ENCODE peak calls at places on chromosomes 12 and 14, in seven cellular contexts. V is Right ventricle myocardium superior, P is heart right ventricle, S is non-pigmented ciliary epithelial cell, B is astrocyte of the spinal cord, U is tibial artery, R is nephron progenitor cell. D is an unnamed sample.

GRCh38 chr14:29536886-29537511 is 390.6 kb downstream of the PRKD1 start:
- DNase-seq in P (no peak), R (no peak), V (no peak), S (no peak), U (no peak), B (peak), D (no peak)

GRCh38 chr12:20372326-20373097 is 4.2 kb downstream of the PDE3A start:
- DNase-seq in R (no peak), S (no peak), V (no peak), B (no peak), U (no peak), P (no peak), D (no peak)

GRCh38 chr12:114664661-114665320 is 19.2 kb downstream of the TBX3 start:
- DNase-seq in B (no peak), V (no peak), S (no peak), P (no peak), R (peak), U (no peak), D (no peak)

GRCh38 chr12:130461868-130462557 is 124.3 kb downstream of the PIWIL1 start:
- DNase-seq in B (no peak), S (no peak), U (no peak), V (no peak), R (peak), P (no peak), D (no peak)

GRCh38 chr14:93772263-93772662 is 16.0 kb downstream of the PRIMA1 start:
- DNase-seq in V (peak), P (peak), S (no peak), R (no peak), B (no peak), U (peak), D (no peak)

GRCh38 chr14:35419429-35419841 is 14.9 kb upstream of the NFKBIA start:
- DNase-seq in B (no peak), S (no peak), P (no peak), R (no peak), U (no peak), V (no peak), D (no peak)

GRCh38 chr12:54195736-54196347 is 7.1 kb upstream of the SMUG1 start:
- DNase-seq in P (no peak), S (peak), V (no peak), B (peak), R (peak), U (no peak), D (no peak)

GRCh38 chr12:31324845-31325523 is 966 bp downstream of the SINHCAF start:
- DNase-seq in S (no peak), U (peak), R (peak), P (peak), V (no peak), B (peak), D (no peak)

GRCh38 chr12:130744274-130744673 is 28.2 kb upstream of the RIMBP2 start:
- DNase-seq in P (no peak), R (no peak), B (no peak), U (no peak), V (no peak), S (no peak), D (no peak)

GRCh38 chr12:131755305-131756113 is 44.6 kb downstream of the SFSWAP start:
- DNase-seq in R (no peak), V (no peak), S (no peak), U (no peak), P (no peak), B (no peak), D (no peak)

GRCh38 chr12:71967176-71967575 is 28.5 kb downstream of the TPH2 start:
- DNase-seq in B (no peak), P (no peak), U (no peak), R (no peak), S (no peak), V (no peak), D (no peak)

GRCh38 chr12:1927751-1928351 is 9.4 kb upstream of the CACNA2D4 start:
- DNase-seq in B (no peak), P (peak), U (no peak), V (peak), R (no peak), S (no peak), D (no peak)

GRCh38 chr12:75389061-75389460 is 1.8 kb upstream of the GLIPR1L2 start:
- DNase-seq in P (no peak), V (no peak), U (no peak), S (peak), R (no peak), B (peak), D (peak)

GRCh38 chr14:68822132-68822651 is 29.3 kb upstream of the ZFP36L1 start:
- DNase-seq in P (no peak), U (no peak), R (no peak), V (no peak), S (no peak), B (no peak), D (no peak)

GRCh38 chr14:74583689-74584434 is 28.2 kb downstream of the LTBP2 start:
- DNase-seq in V (peak), R (no peak), U (no peak), S (peak), B (peak), P (no peak), D (peak)

GRCh38 chr14:100402631-100403030 is 79.5 kb downstream of the SLC25A47 start:
- DNase-seq in U (no peak), P (no peak), R (no peak), S (no peak), B (no peak), V (no peak), D (no peak)

GRCh38 chr12:34390846-34391700 is 368.8 kb downstream of the ALG10 start:
- DNase-seq in P (no peak), R (no peak), V (peak), S (no peak), B (no peak), U (peak), D (no peak)

GRCh38 chr14:102508410-102508773 is 1.2 kb downstream of the ANKRD9 start:
- DNase-seq in B (no peak), U (no peak), V (peak), S (no peak), P (peak), R (no peak), D (no peak)

GRCh38 chr12:124809878-124810277 is 53.8 kb downstream of the SCARB1 start:
- DNase-seq in U (no peak), B (peak), S (no peak), P (no peak), R (no peak), V (no peak), D (no peak)

GRCh38 chr12:105445261-105446015 is 114.9 kb downstream of the C12orf75 start:
- DNase-seq in U (no peak), V (no peak), S (peak), R (no peak), B (peak), P (no peak), D (no peak)

GRCh38 chr12:3730111-3730510 is 22.8 kb downstream of the CRACR2A start:
- DNase-seq in B (no peak), U (no peak), P (no peak), V (no peak), S (no peak), R (no peak), D (no peak)

GRCh38 chr12:56530390-56531055 is 8.9 kb downstream of the RBMS2 start:
- DNase-seq in V (no peak), R (no peak), B (no peak), S (no peak), U (no peak), P (no peak), D (no peak)

GRCh38 chr12:49553512-49554088 is 14.3 kb downstream of the MCRS1 start:
- DNase-seq in P (no peak), S (no peak), U (no peak), B (peak), R (no peak), V (no peak), D (no peak)

GRCh38 chr12:57527184-57527583 is 4.6 kb downstream of the MBD6 start:
- DNase-seq in S (no peak), U (no peak), R (no peak), B (no peak), V (no peak), P (no peak), D (no peak)

GRCh38 chr12:31582155-31582554 is 8.8 kb downstream of the DENND5B start:
- DNase-seq in P (no peak), U (no peak), S (no peak), V (no peak), R (no peak), B (peak), D (no peak)

GRCh38 chr12:26867084-26867483 is 34.1 kb upstream of the ITPR2 start:
- DNase-seq in P (no peak), V (no peak), S (no peak), R (no peak), B (no peak), U (no peak), D (no peak)

GRCh38 chr12:45065125-45065626 is 14.3 kb upstream of the DBX2 start:
- DNase-seq in R (no peak), S (no peak), B (no peak), U (no peak), V (no peak), P (no peak), D (no peak)

GRCh38 chr12:100857971-100858370 is 63.4 kb downstream of the ANO4 start:
- DNase-seq in V (no peak), S (no peak), P (no peak), B (no peak), U (no peak), R (no peak), D (no peak)

GRCh38 chr14:85293820-85294219 is 236.1 kb upstream of the FLRT2 start:
- DNase-seq in P (no peak), R (no peak), V (no peak), B (no peak), U (no peak), S (no peak), D (no peak)

GRCh38 chr12:32494676-32495075 is 95.3 kb downstream of the FGD4 start:
- DNase-seq in B (no peak), U (no peak), R (no peak), P (no peak), S (no peak), V (no peak), D (no peak)

GRCh38 chr12:54977155-54977554 is 7.4 kb downstream of the TESPA1 start:
- DNase-seq in V (no peak), R (no peak), P (no peak), U (no peak), B (peak), S (peak), D (peak)

GRCh38 chr12:122730215-122731014 is at the start of gene HCAR1:
- DNase-seq in R (no peak), B (peak), V (no peak), P (no peak), U (no peak), S (no peak), D (no peak)

GRCh38 chr12:122834229-122834920 is 882 bp upstream of the HIP1R start:
- DNase-seq in U (no peak), V (peak), B (peak), P (no peak), R (peak), S (no peak), D (no peak)